ENCODE peak calls at places on chromosome 18, in ten cellular contexts. One of them, this sample, is unnamed.

GRCh38 chr18:36613069-36613468 is 215.7 kb downstream of the TPGS2 start:
- DNase-seq in activated naive CD4-positive, alpha-beta T cell treated with anti-CD3 and anti-CD28 coated beads for 36 hours: no peak
- DNase-seq in choroid plexus epithelial cell: no peak
- DNase-seq in spleen: no peak
- DNase-seq in NK-92 treated with Interleukin-12 subunit alpha and Interleukin-12 subunit beta, amount 100 ng/mL, for 24 hours: no peak
- DNase-seq in NCI-H1694: no peak
- DNase-seq in effector CD4-positive, alpha-beta T cell: no peak
- DNase-seq in NCI-H774: no peak
- DNase-seq in colonic mucosa: no peak
- DNase-seq in GM18507: no peak
- DNase-seq in this sample: no peak

GRCh38 chr18:23073996-23074606 is 61.2 kb upstream of the CABLES1 start:
- DNase-seq in GM18507: no peak
- DNase-seq in effector CD4-positive, alpha-beta T cell: no peak
- DNase-seq in choroid plexus epithelial cell: peak; percentile 52
- DNase-seq in colonic mucosa: no peak
- DNase-seq in spleen: no peak
- DNase-seq in NK-92 treated with Interleukin-12 subunit alpha and Interleukin-12 subunit beta, amount 100 ng/mL, for 24 hours: no peak
- DNase-seq in NCI-H1694: no peak
- DNase-seq in NCI-H774: no peak
- DNase-seq in activated naive CD4-positive, alpha-beta T cell treated with anti-CD3 and anti-CD28 coated beads for 36 hours: no peak
- DNase-seq in this sample: no peak

GRCh38 chr18:23133860-23134779 is 1.2 kb upstream of the CABLES1 start:
- DNase-seq in choroid plexus epithelial cell: no peak
- DNase-seq in activated naive CD4-positive, alpha-beta T cell treated with anti-CD3 and anti-CD28 coated beads for 36 hours: peak; percentile 62
- DNase-seq in colonic mucosa: peak; percentile 71
- DNase-seq in GM18507: no peak
- DNase-seq in NK-92 treated with Interleukin-12 subunit alpha and Interleukin-12 subunit beta, amount 100 ng/mL, for 24 hours: no peak
- DNase-seq in NCI-H1694: peak; percentile 34
- DNase-seq in NCI-H774: peak; percentile 79
- DNase-seq in spleen: no peak
- DNase-seq in effector CD4-positive, alpha-beta T cell: no peak
- DNase-seq in this sample: no peak

GRCh38 chr18:79900610-79901570 is 50.6 kb downstream of the SLC66A2 start:
- DNase-seq in NCI-H774: no peak
- DNase-seq in colonic mucosa: no peak
- DNase-seq in NCI-H1694: no peak
- DNase-seq in choroid plexus epithelial cell: no peak
- DNase-seq in GM18507: no peak
- DNase-seq in spleen: peak; percentile 61
- DNase-seq in NK-92 treated with Interleukin-12 subunit alpha and Interleukin-12 subunit beta, amount 100 ng/mL, for 24 hours: no peak
- DNase-seq in effector CD4-positive, alpha-beta T cell: no peak
- DNase-seq in activated naive CD4-positive, alpha-beta T cell treated with anti-CD3 and anti-CD28 coated beads for 36 hours: no peak
- DNase-seq in this sample: no peak

GRCh38 chr18:48875942-48876511 is 74.7 kb downstream of the SMAD7 start:
- DNase-seq in colonic mucosa: no peak
- DNase-seq in effector CD4-positive, alpha-beta T cell: no peak
- DNase-seq in activated naive CD4-positive, alpha-beta T cell treated with anti-CD3 and anti-CD28 coated beads for 36 hours: no peak
- DNase-seq in NK-92 treated with Interleukin-12 subunit alpha and Interleukin-12 subunit beta, amount 100 ng/mL, for 24 hours: no peak
- DNase-seq in spleen: peak; percentile 68
- DNase-seq in NCI-H1694: no peak
- DNase-seq in GM18507: no peak
- DNase-seq in choroid plexus epithelial cell: peak; percentile 48
- DNase-seq in NCI-H774: no peak
- DNase-seq in this sample: no peak

GRCh38 chr18:8870528-8870927 is 165.2 kb downstream of the MTCL1 start:
- DNase-seq in NCI-H774: no peak
- DNase-seq in choroid plexus epithelial cell: no peak
- DNase-seq in NCI-H1694: peak; percentile 32
- DNase-seq in colonic mucosa: no peak
- DNase-seq in GM18507: no peak
- DNase-seq in effector CD4-positive, alpha-beta T cell: no peak
- DNase-seq in activated naive CD4-positive, alpha-beta T cell treated with anti-CD3 and anti-CD28 coated beads for 36 hours: no peak
- DNase-seq in spleen: no peak
- DNase-seq in NK-92 treated with Interleukin-12 subunit alpha and Interleukin-12 subunit beta, amount 100 ng/mL, for 24 hours: no peak
- DNase-seq in this sample: no peak

GRCh38 chr18:55585586-55586521 is 2.1 kb downstream of the TCF4 start:
- DNase-seq in NCI-H1694: peak; percentile 6
- DNase-seq in NK-92 treated with Interleukin-12 subunit alpha and Interleukin-12 subunit beta, amount 100 ng/mL, for 24 hours: no peak
- DNase-seq in activated naive CD4-positive, alpha-beta T cell treated with anti-CD3 and anti-CD28 coated beads for 36 hours: no peak
- DNase-seq in NCI-H774: no peak
- DNase-seq in GM18507: no peak
- DNase-seq in choroid plexus epithelial cell: peak; percentile 33
- DNase-seq in effector CD4-positive, alpha-beta T cell: no peak
- DNase-seq in colonic mucosa: no peak
- DNase-seq in spleen: no peak
- DNase-seq in this sample: peak; percentile 51

GRCh38 chr18:31227497-31228229 is 65.0 kb upstream of the DSC1 start:
- DNase-seq in effector CD4-positive, alpha-beta T cell: no peak
- DNase-seq in NK-92 treated with Interleukin-12 subunit alpha and Interleukin-12 subunit beta, amount 100 ng/mL, for 24 hours: no peak
- DNase-seq in choroid plexus epithelial cell: no peak
- DNase-seq in NCI-H1694: no peak
- DNase-seq in activated naive CD4-positive, alpha-beta T cell treated with anti-CD3 and anti-CD28 coated beads for 36 hours: no peak
- DNase-seq in spleen: no peak
- DNase-seq in colonic mucosa: no peak
- DNase-seq in NCI-H774: no peak
- DNase-seq in GM18507: no peak
- DNase-seq in this sample: no peak

GRCh38 chr18:55249572-55249971 is 290.3 kb upstream of the CCDC68 start:
- DNase-seq in effector CD4-positive, alpha-beta T cell: no peak
- DNase-seq in NCI-H774: no peak
- DNase-seq in activated naive CD4-positive, alpha-beta T cell treated with anti-CD3 and anti-CD28 coated beads for 36 hours: no peak
- DNase-seq in choroid plexus epithelial cell: no peak
- DNase-seq in NCI-H1694: no peak
- DNase-seq in spleen: no peak
- DNase-seq in GM18507: no peak
- DNase-seq in NK-92 treated with Interleukin-12 subunit alpha and Interleukin-12 subunit beta, amount 100 ng/mL, for 24 hours: no peak
- DNase-seq in colonic mucosa: no peak
- DNase-seq in this sample: no peak

GRCh38 chr18:76589866-76590265 is 94.8 kb upstream of the ZNF516 start:
- DNase-seq in NCI-H774: no peak
- DNase-seq in NCI-H1694: no peak
- DNase-seq in effector CD4-positive, alpha-beta T cell: no peak
- DNase-seq in colonic mucosa: no peak
- DNase-seq in choroid plexus epithelial cell: no peak
- DNase-seq in GM18507: no peak
- DNase-seq in activated naive CD4-positive, alpha-beta T cell treated with anti-CD3 and anti-CD28 coated beads for 36 hours: no peak
- DNase-seq in spleen: no peak
- DNase-seq in NK-92 treated with Interleukin-12 subunit alpha and Interleukin-12 subunit beta, amount 100 ng/mL, for 24 hours: no peak
- DNase-seq in this sample: no peak

GRCh38 chr18:3397031-3397750 is 52.8 kb upstream of the TGIF1 start:
- DNase-seq in activated naive CD4-positive, alpha-beta T cell treated with anti-CD3 and anti-CD28 coated beads for 36 hours: no peak
- DNase-seq in NCI-H1694: no peak
- DNase-seq in spleen: no peak
- DNase-seq in colonic mucosa: no peak
- DNase-seq in effector CD4-positive, alpha-beta T cell: no peak
- DNase-seq in choroid plexus epithelial cell: no peak
- DNase-seq in NCI-H774: no peak
- DNase-seq in GM18507: no peak
- DNase-seq in NK-92 treated with Interleukin-12 subunit alpha and Interleukin-12 subunit beta, amount 100 ng/mL, for 24 hours: no peak
- DNase-seq in this sample: peak; percentile 90

GRCh38 chr18:55477537-55478300 is 110.3 kb downstream of the TCF4 start:
- DNase-seq in choroid plexus epithelial cell: peak; percentile 72
- DNase-seq in NK-92 treated with Interleukin-12 subunit alpha and Interleukin-12 subunit beta, amount 100 ng/mL, for 24 hours: peak; percentile 3
- DNase-seq in NCI-H774: peak; percentile 15
- DNase-seq in colonic mucosa: no peak
- DNase-seq in NCI-H1694: peak; percentile 25
- DNase-seq in activated naive CD4-positive, alpha-beta T cell treated with anti-CD3 and anti-CD28 coated beads for 36 hours: peak; percentile 16
- DNase-seq in GM18507: peak; percentile 5
- DNase-seq in spleen: no peak
- DNase-seq in effector CD4-positive, alpha-beta T cell: no peak
- DNase-seq in this sample: peak; percentile 43

GRCh38 chr18:59470627-59471121 is 111.6 kb upstream of the LMAN1 start:
- DNase-seq in colonic mucosa: no peak
- DNase-seq in spleen: no peak
- DNase-seq in effector CD4-positive, alpha-beta T cell: no peak
- DNase-seq in GM18507: no peak
- DNase-seq in NK-92 treated with Interleukin-12 subunit alpha and Interleukin-12 subunit beta, amount 100 ng/mL, for 24 hours: no peak
- DNase-seq in activated naive CD4-positive, alpha-beta T cell treated with anti-CD3 and anti-CD28 coated beads for 36 hours: no peak
- DNase-seq in NCI-H1694: no peak
- DNase-seq in choroid plexus epithelial cell: no peak
- DNase-seq in NCI-H774: no peak
- DNase-seq in this sample: peak; percentile 15

GRCh38 chr18:57956495-57956894 is 87.5 kb upstream of the NEDD4L start:
- DNase-seq in NCI-H774: no peak
- DNase-seq in spleen: no peak
- DNase-seq in colonic mucosa: peak; percentile 94
- DNase-seq in GM18507: no peak
- DNase-seq in activated naive CD4-positive, alpha-beta T cell treated with anti-CD3 and anti-CD28 coated beads for 36 hours: no peak
- DNase-seq in choroid plexus epithelial cell: no peak
- DNase-seq in NCI-H1694: no peak
- DNase-seq in NK-92 treated with Interleukin-12 subunit alpha and Interleukin-12 subunit beta, amount 100 ng/mL, for 24 hours: no peak
- DNase-seq in effector CD4-positive, alpha-beta T cell: no peak
- DNase-seq in this sample: no peak

GRCh38 chr18:12307871-12308385 is at the start of gene TUBB6:
- DNase-seq in GM18507: peak; percentile 59
- DNase-seq in NK-92 treated with Interleukin-12 subunit alpha and Interleukin-12 subunit beta, amount 100 ng/mL, for 24 hours: no peak
- DNase-seq in choroid plexus epithelial cell: peak; percentile 73
- DNase-seq in NCI-H774: peak; percentile 36
- DNase-seq in NCI-H1694: no peak
- DNase-seq in spleen: peak; percentile 81
- DNase-seq in activated naive CD4-positive, alpha-beta T cell treated with anti-CD3 and anti-CD28 coated beads for 36 hours: peak; percentile 30
- DNase-seq in colonic mucosa: peak; percentile 44
- DNase-seq in effector CD4-positive, alpha-beta T cell: no peak
- DNase-seq in this sample: no peak

GRCh38 chr18:48848641-48849143 is 102.1 kb downstream of the SMAD7 start:
- DNase-seq in activated naive CD4-positive, alpha-beta T cell treated with anti-CD3 and anti-CD28 coated beads for 36 hours: no peak
- DNase-seq in choroid plexus epithelial cell: no peak
- DNase-seq in NCI-H1694: no peak
- DNase-seq in effector CD4-positive, alpha-beta T cell: no peak
- DNase-seq in NCI-H774: no peak
- DNase-seq in spleen: no peak
- DNase-seq in GM18507: no peak
- DNase-seq in NK-92 treated with Interleukin-12 subunit alpha and Interleukin-12 subunit beta, amount 100 ng/mL, for 24 hours: no peak
- DNase-seq in colonic mucosa: no peak
- DNase-seq in this sample: no peak

GRCh38 chr18:62499263-62499650 is 23.6 kb upstream of the ZCCHC2 start:
- DNase-seq in spleen: no peak
- DNase-seq in colonic mucosa: no peak
- DNase-seq in GM18507: no peak
- DNase-seq in NK-92 treated with Interleukin-12 subunit alpha and Interleukin-12 subunit beta, amount 100 ng/mL, for 24 hours: no peak
- DNase-seq in effector CD4-positive, alpha-beta T cell: no peak
- DNase-seq in NCI-H1694: no peak
- DNase-seq in activated naive CD4-positive, alpha-beta T cell treated with anti-CD3 and anti-CD28 coated beads for 36 hours: no peak
- DNase-seq in choroid plexus epithelial cell: no peak
- DNase-seq in NCI-H774: no peak
- DNase-seq in this sample: no peak

GRCh38 chr18:36527025-36527424 is 229.5 kb downstream of the FHOD3 start:
- DNase-seq in activated naive CD4-positive, alpha-beta T cell treated with anti-CD3 and anti-CD28 coated beads for 36 hours: no peak
- DNase-seq in NCI-H774: no peak
- DNase-seq in colonic mucosa: no peak
- DNase-seq in GM18507: no peak
- DNase-seq in NK-92 treated with Interleukin-12 subunit alpha and Interleukin-12 subunit beta, amount 100 ng/mL, for 24 hours: no peak
- DNase-seq in NCI-H1694: no peak
- DNase-seq in spleen: no peak
- DNase-seq in choroid plexus epithelial cell: no peak
- DNase-seq in effector CD4-positive, alpha-beta T cell: no peak
- DNase-seq in this sample: no peak

GRCh38 chr18:23406271-23406787 is 46.8 kb upstream of the RIOK3 start:
- DNase-seq in NCI-H1694: no peak
- DNase-seq in NK-92 treated with Interleukin-12 subunit alpha and Interleukin-12 subunit beta, amount 100 ng/mL, for 24 hours: no peak
- DNase-seq in GM18507: no peak
- DNase-seq in effector CD4-positive, alpha-beta T cell: no peak
- DNase-seq in choroid plexus epithelial cell: peak; percentile 88
- DNase-seq in NCI-H774: no peak
- DNase-seq in spleen: no peak
- DNase-seq in colonic mucosa: no peak
- DNase-seq in activated naive CD4-positive, alpha-beta T cell treated with anti-CD3 and anti-CD28 coated beads for 36 hours: no peak
- DNase-seq in this sample: no peak

GRCh38 chr18:79336556-79337142 is 59.1 kb upstream of the NFATC1 start:
- DNase-seq in NCI-H1694: no peak
- DNase-seq in effector CD4-positive, alpha-beta T cell: no peak
- DNase-seq in activated naive CD4-positive, alpha-beta T cell treated with anti-CD3 and anti-CD28 coated beads for 36 hours: no peak
- DNase-seq in GM18507: no peak
- DNase-seq in choroid plexus epithelial cell: no peak
- DNase-seq in NCI-H774: no peak
- DNase-seq in spleen: no peak
- DNase-seq in NK-92 treated with Interleukin-12 subunit alpha and Interleukin-12 subunit beta, amount 100 ng/mL, for 24 hours: no peak
- DNase-seq in colonic mucosa: no peak
- DNase-seq in this sample: no peak

GRCh38 chr18:73841661-73842060 is 306.0 kb downstream of the FBXO15 start:
- DNase-seq in NCI-H774: no peak
- DNase-seq in effector CD4-positive, alpha-beta T cell: no peak
- DNase-seq in NK-92 treated with Interleukin-12 subunit alpha and Interleukin-12 subunit beta, amount 100 ng/mL, for 24 hours: no peak
- DNase-seq in NCI-H1694: no peak
- DNase-seq in choroid plexus epithelial cell: peak; percentile 38
- DNase-seq in colonic mucosa: no peak
- DNase-seq in GM18507: no peak
- DNase-seq in spleen: no peak
- DNase-seq in activated naive CD4-positive, alpha-beta T cell treated with anti-CD3 and anti-CD28 coated beads for 36 hours: no peak
- DNase-seq in this sample: no peak

GRCh38 chr18:5417342-5417741 is 121.8 kb upstream of the ZBTB14 start:
- DNase-seq in NCI-H774: no peak
- DNase-seq in effector CD4-positive, alpha-beta T cell: no peak
- DNase-seq in colonic mucosa: peak; percentile 25
- DNase-seq in spleen: no peak
- DNase-seq in NCI-H1694: no peak
- DNase-seq in activated naive CD4-positive, alpha-beta T cell treated with anti-CD3 and anti-CD28 coated beads for 36 hours: no peak
- DNase-seq in choroid plexus epithelial cell: peak; percentile 68
- DNase-seq in NK-92 treated with Interleukin-12 subunit alpha and Interleukin-12 subunit beta, amount 100 ng/mL, for 24 hours: no peak
- DNase-seq in GM18507: no peak
- DNase-seq in this sample: peak; percentile 59

This sample was measured in midbrain.